ENCODE peak calls at places on chromosome 14, in ten cellular contexts. W is LoVo; P is activated B cell treated with CpG ODN at 0.5 μM for 24 hours; F is mesenchymal stem cell; J is RPMI8226; I is fibroblast of pulmonary artery; Q is omental fat pad; T is CD8-positive, alpha-beta T cell; Y is heart left ventricle; X is ascending aorta. E is an unnamed sample.

GRCh38 chr14:69698572-69698971 is 68.4 kb upstream of the SRSF5 start:
- DNase-seq in W (no peak), P (no peak), F (no peak), J (no peak), I (no peak), Q (no peak), T (no peak), Y (no peak), X (no peak), E (no peak)

GRCh38 chr14:24058260-24058950 is 6.6 kb downstream of the CARMIL3 start:
- DNase-seq in W (peak), P (no peak), F (peak), J (peak), I (peak), Q (peak), T (peak), Y (peak), X (no peak), E (peak)

GRCh38 chr14:38207830-38208815 is at the start of gene SSTR1:
- DNase-seq in W (peak), P (no peak), F (peak), J (no peak), I (peak), Q (no peak), T (no peak), Y (no peak), X (no peak), E (no peak)

GRCh38 chr14:59997496-59997895 is 77.6 kb downstream of the LRRC9 start:
- DNase-seq in W (no peak), P (no peak), F (peak), J (no peak), I (peak), Q (no peak), T (no peak), Y (no peak), X (no peak), E (no peak)

GRCh38 chr14:42930058-42930457 is 1323.4 kb downstream of the LRFN5 start:
- DNase-seq in W (no peak), P (no peak), F (peak), J (peak), I (peak), Q (no peak), T (no peak), Y (peak), X (no peak), E (peak)

GRCh38 chr14:51289169-51289568 is 49.1 kb downstream of the TMX1 start:
- DNase-seq in W (no peak), P (no peak), F (no peak), J (no peak), I (no peak), Q (no peak), T (no peak), Y (no peak), X (no peak), E (no peak)

GRCh38 chr14:75418779-75419768 is 8.7 kb upstream of the JDP2 start:
- DNase-seq in W (no peak), P (peak), F (no peak), J (no peak), I (no peak), Q (no peak), T (no peak), Y (peak), X (no peak), E (no peak)

GRCh38 chr14:104240426-104241157 is 102.2 kb downstream of the KIF26A start:
- DNase-seq in W (no peak), P (peak), F (no peak), J (peak), I (no peak), Q (no peak), T (no peak), Y (no peak), X (no peak), E (no peak)

GRCh38 chr14:95431199-95432145 is 85.0 kb downstream of the SYNE3 start:
- DNase-seq in W (no peak), P (no peak), F (peak), J (peak), I (peak), Q (no peak), T (no peak), Y (no peak), X (no peak), E (peak)

GRCh38 chr14:92759679-92760523 is 11.5 kb upstream of the LGMN start:
- DNase-seq in W (no peak), P (no peak), F (no peak), J (peak), I (no peak), Q (no peak), T (no peak), Y (no peak), X (no peak), E (no peak)

GRCh38 chr14:76936483-76936882 is 92.0 kb downstream of the IRF2BPL start:
- DNase-seq in W (no peak), P (no peak), F (peak), J (no peak), I (peak), Q (no peak), T (no peak), Y (peak), X (no peak), E (peak)

GRCh38 chr14:100271247-100271939 is 32.4 kb downstream of the YY1 start:
- DNase-seq in W (peak), P (no peak), F (peak), J (peak), I (peak), Q (no peak), T (peak), Y (no peak), X (no peak), E (no peak)

GRCh38 chr14:71142375-71143038 is 235.2 kb downstream of the PCNX1 start:
- DNase-seq in W (no peak), P (no peak), F (peak), J (peak), I (peak), Q (no peak), T (peak), Y (no peak), X (no peak), E (peak)

GRCh38 chr14:54362089-54362504 is 34.7 kb upstream of the CDKN3 start:
- DNase-seq in W (no peak), P (no peak), F (no peak), J (no peak), I (no peak), Q (no peak), T (no peak), Y (no peak), X (no peak), E (no peak)

GRCh38 chr14:79911762-79912161 is 299.5 kb downstream of the DIO2 start:
- DNase-seq in W (no peak), P (no peak), F (no peak), J (no peak), I (no peak), Q (no peak), T (no peak), Y (no peak), X (no peak), E (no peak)

GRCh38 chr14:24255931-24256696 is 6.9 kb downstream of the TGM1 start:
- DNase-seq in W (no peak), P (no peak), F (no peak), J (no peak), I (no peak), Q (no peak), T (no peak), Y (no peak), X (no peak), E (no peak)

GRCh38 chr14:96126783-96127271 is 77.8 kb upstream of the BDKRB2 start:
- DNase-seq in W (no peak), P (no peak), F (peak), J (no peak), I (no peak), Q (no peak), T (no peak), Y (no peak), X (no peak), E (peak)

GRCh38 chr14:99809376-99809775 is 16.2 kb downstream of the EML1 start:
- DNase-seq in W (no peak), P (no peak), F (peak), J (no peak), I (peak), Q (peak), T (no peak), Y (peak), X (no peak), E (peak)